ENCODE peak calls at places on chromosomes 2 and 18, in four cellular contexts. One of them, this sample, is unnamed.

GRCh38 chr2:67797801-67798535 is 264.8 kb downstream of the C1D start:
- DNase-seq in HS-27A: no peak
- DNase-seq in nephron progenitor cell: no peak
- DNase-seq in DMS 273 treated with DMSO at 0.1 percent for 48 hours: no peak
- DNase-seq in this sample: no peak

GRCh38 chr18:449374-449773 is 51.1 kb downstream of the COLEC12 start:
- DNase-seq in HS-27A: no peak
- DNase-seq in nephron progenitor cell: peak; percentile 33
- DNase-seq in DMS 273 treated with DMSO at 0.1 percent for 48 hours: no peak
- DNase-seq in this sample: no peak

GRCh38 chr2:239457586-239458445 is 57.0 kb upstream of the HDAC4 start:
- DNase-seq in HS-27A: no peak
- DNase-seq in nephron progenitor cell: no peak
- DNase-seq in DMS 273 treated with DMSO at 0.1 percent for 48 hours: no peak
- DNase-seq in this sample: no peak

GRCh38 chr18:13247506-13247905 is 28.9 kb downstream of the LDLRAD4 start:
- DNase-seq in HS-27A: no peak
- DNase-seq in nephron progenitor cell: no peak
- DNase-seq in DMS 273 treated with DMSO at 0.1 percent for 48 hours: no peak
- DNase-seq in this sample: no peak

GRCh38 chr18:79664525-79665125 is 15.0 kb upstream of the CTDP1 start:
- DNase-seq in HS-27A: no peak
- DNase-seq in nephron progenitor cell: no peak
- DNase-seq in DMS 273 treated with DMSO at 0.1 percent for 48 hours: no peak
- DNase-seq in this sample: no peak

GRCh38 chr18:36441426-36441870 is 143.9 kb downstream of the FHOD3 start:
- DNase-seq in HS-27A: no peak
- DNase-seq in nephron progenitor cell: no peak
- DNase-seq in DMS 273 treated with DMSO at 0.1 percent for 48 hours: no peak
- DNase-seq in this sample: no peak

GRCh38 chr2:133812826-133813617 is 244.8 kb upstream of the NCKAP5 start:
- DNase-seq in HS-27A: peak; percentile 66
- DNase-seq in nephron progenitor cell: no peak
- DNase-seq in DMS 273 treated with DMSO at 0.1 percent for 48 hours: no peak
- DNase-seq in this sample: no peak

GRCh38 chr18:31244737-31245432 is 73.1 kb upstream of the DSG1 start:
- DNase-seq in HS-27A: no peak
- DNase-seq in nephron progenitor cell: peak; percentile 20
- DNase-seq in DMS 273 treated with DMSO at 0.1 percent for 48 hours: no peak
- DNase-seq in this sample: no peak

GRCh38 chr18:3284501-3284900 is 22.6 kb downstream of the MYL12B start:
- DNase-seq in HS-27A: no peak
- DNase-seq in nephron progenitor cell: no peak
- DNase-seq in DMS 273 treated with DMSO at 0.1 percent for 48 hours: no peak
- DNase-seq in this sample: no peak

GRCh38 chr2:10668402-10669012 is 21.3 kb downstream of the NOL10 start:
- DNase-seq in HS-27A: peak; percentile 59
- DNase-seq in nephron progenitor cell: peak; percentile 21
- DNase-seq in DMS 273 treated with DMSO at 0.1 percent for 48 hours: no peak
- DNase-seq in this sample: peak; percentile 46

GRCh38 chr2:2940702-2941655 is 436.6 kb downstream of the EIPR1 start:
- DNase-seq in HS-27A: no peak
- DNase-seq in nephron progenitor cell: peak; percentile 76
- DNase-seq in DMS 273 treated with DMSO at 0.1 percent for 48 hours: no peak
- DNase-seq in this sample: no peak

GRCh38 chr2:171210864-171211431 is 50.3 kb upstream of the TLK1 start:
- DNase-seq in HS-27A: no peak
- DNase-seq in nephron progenitor cell: no peak
- DNase-seq in DMS 273 treated with DMSO at 0.1 percent for 48 hours: no peak
- DNase-seq in this sample: peak; percentile 6

GRCh38 chr2:58569460-58570185 is 328.5 kb upstream of the FANCL start:
- DNase-seq in HS-27A: no peak
- DNase-seq in nephron progenitor cell: no peak
- DNase-seq in DMS 273 treated with DMSO at 0.1 percent for 48 hours: no peak
- DNase-seq in this sample: peak; percentile 44

GRCh38 chr2:235053649-235054048 is 101.8 kb downstream of the SH3BP4 start:
- DNase-seq in HS-27A: no peak
- DNase-seq in nephron progenitor cell: no peak
- DNase-seq in DMS 273 treated with DMSO at 0.1 percent for 48 hours: no peak
- DNase-seq in this sample: no peak

GRCh38 chr18:23200751-23201150 is 65.5 kb downstream of the CABLES1 start:
- DNase-seq in HS-27A: no peak
- DNase-seq in nephron progenitor cell: no peak
- DNase-seq in DMS 273 treated with DMSO at 0.1 percent for 48 hours: no peak
- DNase-seq in this sample: no peak

GRCh38 chr2:25825238-25825637 is 53.0 kb downstream of the ASXL2 start:
- DNase-seq in HS-27A: no peak
- DNase-seq in nephron progenitor cell: no peak
- DNase-seq in DMS 273 treated with DMSO at 0.1 percent for 48 hours: no peak
- DNase-seq in this sample: no peak

GRCh38 chr2:220572385-220572784 is 945.0 kb downstream of the SLC4A3 start:
- DNase-seq in HS-27A: no peak
- DNase-seq in nephron progenitor cell: no peak
- DNase-seq in DMS 273 treated with DMSO at 0.1 percent for 48 hours: no peak
- DNase-seq in this sample: no peak

GRCh38 chr2:144460981-144461766 is 58.7 kb downstream of the ZEB2 start:
- DNase-seq in HS-27A: no peak
- DNase-seq in nephron progenitor cell: no peak
- DNase-seq in DMS 273 treated with DMSO at 0.1 percent for 48 hours: no peak
- DNase-seq in this sample: no peak

GRCh38 chr2:212282596-212283330 is 255.8 kb downstream of the ERBB4 start:
- DNase-seq in HS-27A: no peak
- DNase-seq in nephron progenitor cell: no peak
- DNase-seq in DMS 273 treated with DMSO at 0.1 percent for 48 hours: no peak
- DNase-seq in this sample: no peak

GRCh38 chr2:46748121-46748520 is 167.5 kb downstream of the MCFD2 start:
- DNase-seq in HS-27A: no peak
- DNase-seq in nephron progenitor cell: no peak
- DNase-seq in DMS 273 treated with DMSO at 0.1 percent for 48 hours: no peak
- DNase-seq in this sample: no peak

GRCh38 chr18:2898131-2898640 is 51.4 kb downstream of the EMILIN2 start:
- DNase-seq in HS-27A: no peak
- DNase-seq in nephron progenitor cell: no peak
- DNase-seq in DMS 273 treated with DMSO at 0.1 percent for 48 hours: no peak
- DNase-seq in this sample: no peak

GRCh38 chr18:22674300-22674699 is 256.6 kb upstream of the CTAGE1 start:
- DNase-seq in HS-27A: peak; percentile 91
- DNase-seq in nephron progenitor cell: no peak
- DNase-seq in DMS 273 treated with DMSO at 0.1 percent for 48 hours: no peak
- DNase-seq in this sample: no peak

GRCh38 chr2:42314892-42315468 is 46.0 kb downstream of the COX7A2L start:
- DNase-seq in HS-27A: peak; percentile 47
- DNase-seq in nephron progenitor cell: no peak
- DNase-seq in DMS 273 treated with DMSO at 0.1 percent for 48 hours: no peak
- DNase-seq in this sample: no peak

GRCh38 chr18:37565985-37566478 is 434 bp upstream of the CELF4 start:
- DNase-seq in HS-27A: no peak
- DNase-seq in nephron progenitor cell: peak; percentile 79
- DNase-seq in DMS 273 treated with DMSO at 0.1 percent for 48 hours: peak; percentile 39
- DNase-seq in this sample: no peak

GRCh38 chr18:42649636-42650035 is 465.8 kb downstream of the RIT2 start:
- DNase-seq in HS-27A: no peak
- DNase-seq in nephron progenitor cell: no peak
- DNase-seq in DMS 273 treated with DMSO at 0.1 percent for 48 hours: no peak
- DNase-seq in this sample: no peak